ENCODE peak calls at places on chromosomes 1 and 21, in five cellular contexts. V is PC-9, W is pancreas, G is tibial artery, R is HFF-Myc. C is an unnamed sample.
A peak's percentile ranks its signal among the peaks of the same experiment; 100 is the strongest.

GRCh38 chr21:15742052-15742451 is 12.3 kb downstream of the USP25 start:
- DNase-seq in V (no peak), W (no peak), G (no peak), R (no peak), C (no peak)

GRCh38 chr21:24910591-24910990 is 696.7 kb downstream of the MRPL39 start:
- DNase-seq in V (no peak), W (no peak), G (no peak), R (no peak), C (no peak)

GRCh38 chr1:150160964-150161626 is 11.4 kb downstream of the PLEKHO1 start:
- DNase-seq in V (no peak), W (no peak), G (no peak), R (no peak), C (no peak)

GRCh38 chr1:164515221-164515620 is 43.8 kb upstream of the PBX1 start:
- DNase-seq in V (no peak), W (no peak), G (no peak), R (no peak), C (no peak)

GRCh38 chr1:113388621-113389355 is 1.5 kb upstream of the MAGI3 start:
- DNase-seq in V (peak; percentile 96), W (peak; percentile 52), G (no peak), R (no peak), C (no peak)

GRCh38 chr1:77282866-77283539 is 1.2 kb downstream of the AK5 start:
- DNase-seq in V (no peak), W (no peak), G (no peak), R (no peak), C (no peak)

GRCh38 chr1:84726593-84727275 is 36.5 kb upstream of the SSX2IP start:
- DNase-seq in V (no peak), W (no peak), G (no peak), R (no peak), C (no peak)

GRCh38 chr1:25700626-25701025 is 84.0 kb downstream of the MAN1C1 start:
- DNase-seq in V (no peak), W (no peak), G (no peak), R (no peak), C (no peak)

GRCh38 chr1:44721521-44722361 is 9.2 kb downstream of the RNU5D-1 start:
- DNase-seq in V (peak; percentile 97), W (peak; percentile 46), G (peak; percentile 25), R (peak; percentile 98), C (peak; percentile 86)

GRCh38 chr1:59803458-59804038 is 11.2 kb upstream of the HOOK1 start:
- DNase-seq in V (no peak), W (no peak), G (no peak), R (no peak), C (no peak)

GRCh38 chr1:198015317-198015716 is 98.1 kb downstream of the LHX9 start:
- DNase-seq in V (no peak), W (no peak), G (no peak), R (no peak), C (no peak)

GRCh38 chr1:56123421-56123820 is 455.9 kb downstream of the PLPP3 start:
- DNase-seq in V (no peak), W (no peak), G (no peak), R (no peak), C (no peak)

GRCh38 chr1:155174334-155175280 is 958 bp downstream of the TRIM46 start:
- DNase-seq in V (no peak), W (peak; percentile 60), G (no peak), R (no peak), C (no peak)

GRCh38 chr1:230236951-230237350 is 169.9 kb downstream of the GALNT2 start:
- DNase-seq in V (peak; percentile 43), W (no peak), G (no peak), R (no peak), C (no peak)

GRCh38 chr1:169964206-169964605 is 70.5 kb upstream of the SCYL3 start:
- DNase-seq in V (no peak), W (no peak), G (no peak), R (no peak), C (no peak)
- TF ChIP-seq CTCF in V (no peak), W (no peak), G (no peak), R (no peak), C (no peak)

GRCh38 chr1:182035097-182035770 is 26.3 kb downstream of the ZNF648 start:
- DNase-seq in V (no peak), W (no peak), G (no peak), R (no peak), C (no peak)
- TF ChIP-seq CTCF in V (peak; percentile 53), W (no peak), G (no peak), R (peak; percentile 30), C (peak; percentile 26)

DNA sequence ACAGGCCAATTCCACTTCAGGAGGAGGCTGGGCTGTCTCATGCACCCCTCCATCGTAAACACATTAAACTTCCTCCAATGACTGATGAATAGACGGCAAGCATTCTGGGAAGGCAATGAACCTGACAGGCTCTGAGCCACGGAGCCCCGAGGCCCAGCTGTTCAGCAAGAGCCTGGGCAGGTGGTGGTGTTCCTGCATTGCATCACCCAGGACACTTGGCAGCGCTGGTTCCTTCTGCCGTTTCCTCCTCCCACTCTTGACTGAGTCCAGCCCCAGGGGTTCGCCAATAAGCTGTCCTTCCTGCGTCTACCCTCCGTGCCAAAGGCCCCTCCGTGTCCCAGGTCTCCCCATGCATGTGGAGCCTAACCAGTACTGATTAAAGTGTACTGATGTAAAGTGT is 109.8 kb downstream of the JAK1 start:
- DNase-seq in V (no peak), W (peak; percentile 74), G (no peak), R (no peak), C (no peak)
- TF ChIP-seq CTCF in V (no peak), W (no peak), G (no peak), R (no peak), C (no peak)

GRCh38 chr1:6486433-6487011 is 4.9 kb downstream of the PLEKHG5 start:
- DNase-seq in V (peak; percentile 42), W (peak; percentile 88), G (peak; percentile 81), R (peak; percentile 67), C (peak; percentile 25)
- TF ChIP-seq CTCF in V (peak; percentile 70), W (peak; percentile 89), G (peak; percentile 86), R (peak; percentile 95), C (peak; percentile 91)

C was measured in LNCaP clone FGC.